ENCODE peak calls at places on chromosomes 2 and 18, in seven cellular contexts. E, C, F, V, H, K and G are unnamed samples.

GRCh38 chr18:43596106-43596712 is 318.9 kb upstream of the SYT4 start:
- DNase-seq in E (peak; percentile 28), C (no peak), F (no peak), V (no peak), H (peak; percentile 18), K (no peak), G (no peak)

GRCh38 chr2:127582863-127583861 is 47.7 kb downstream of the MYO7B start:
- DNase-seq in E (no peak), C (peak; percentile 66), F (no peak), V (no peak), H (no peak), K (no peak), G (no peak)

GRCh38 chr2:60872510-60872928 is 8.9 kb upstream of the REL start:
- DNase-seq in E (no peak), C (no peak), F (no peak), V (no peak), H (no peak), K (no peak), G (no peak)

GRCh38 chr2:161412346-161412745 is 3.8 kb upstream of the TBR1 start:
- DNase-seq in E (no peak), C (no peak), F (no peak), V (no peak), H (no peak), K (no peak), G (no peak)

GRCh38 chr2:195574305-195574704 is 82.7 kb upstream of the SLC39A10 start:
- DNase-seq in E (no peak), C (no peak), F (no peak), V (no peak), H (no peak), K (no peak), G (no peak)

GRCh38 chr2:37427241-37427640 is 82.8 kb downstream of the QPCT start:
- DNase-seq in E (no peak), C (no peak), F (no peak), V (peak; percentile 37), H (no peak), K (no peak), G (no peak)

GRCh38 chr2:16239296-16239850 is 299.0 kb downstream of the MYCN start:
- DNase-seq in E (no peak), C (no peak), F (peak; percentile 24), V (no peak), H (no peak), K (no peak), G (no peak)

GRCh38 chr2:204505946-204506345 is 39.3 kb upstream of the PARD3B start:
- DNase-seq in E (no peak), C (no peak), F (no peak), V (no peak), H (peak; percentile 93), K (no peak), G (no peak)

GRCh38 chr2:68889500-68889899 is 18.3 kb upstream of the BMP10 start:
- DNase-seq in E (no peak), C (no peak), F (peak; percentile 90), V (peak; percentile 68), H (peak; percentile 64), K (no peak), G (no peak)